ENCODE peak calls at places on chromosomes 13 and 19, in eight cellular contexts. I is stimulated activated CD4-positive, alpha-beta T cell treated with anti-CD3 and anti-CD28 coated beads, Interleukin-15, amount 100 ng/mL, for 1 hour; T is NCI-H1694; E is astrocyte of the hippocampus; S is A549; Z is CD8-positive, alpha-beta memory T cell; F is left ventricle myocardium inferior; Q is NCI-H2171 treated with DMSO at 0.1 percent for 48 hours. L is an unnamed sample.

GRCh38 chr19:15926484-15926883 is 7.8 kb downstream of the CYP4F11 start:
- DNase-seq in I (no peak), T (no peak), E (no peak), S (no peak), Z (no peak), F (no peak), Q (no peak), L (no peak)

GRCh38 chr19:30036154-30037129 is 94.4 kb downstream of the URI1 start:
- DNase-seq in I (no peak), T (no peak), E (peak), S (no peak), Z (no peak), F (no peak), Q (no peak), L (no peak)

GRCh38 chr19:42294471-42295137 is 7.3 kb upstream of the PRR19 start:
- DNase-seq in I (no peak), T (no peak), E (no peak), S (no peak), Z (no peak), F (no peak), Q (no peak), L (no peak)

GRCh38 chr13:21138561-21138960 is 37.8 kb downstream of the SKA3 start:
- DNase-seq in I (no peak), T (no peak), E (no peak), S (no peak), Z (no peak), F (no peak), Q (no peak), L (no peak)

GRCh38 chr13:94999871-95000270 is 287.5 kb upstream of the SOX21 start:
- DNase-seq in I (no peak), T (no peak), E (no peak), S (no peak), Z (no peak), F (no peak), Q (no peak), L (no peak)

GRCh38 chr19:6127716-6128335 is 7.6 kb upstream of the ACSBG2 start:
- DNase-seq in I (no peak), T (no peak), E (no peak), S (no peak), Z (no peak), F (no peak), Q (no peak), L (no peak)

GRCh38 chr13:40780822-40781401 is 8.5 kb upstream of the SLC25A15 start:
- DNase-seq in I (no peak), T (no peak), E (peak), S (peak), Z (no peak), F (no peak), Q (no peak), L (no peak)

GRCh38 chr13:21014666-21015170 is 46.7 kb downstream of the LATS2 start:
- DNase-seq in I (no peak), T (no peak), E (peak), S (peak), Z (no peak), F (peak), Q (peak), L (peak)

GRCh38 chr19:42279902-42280760 is 11.1 kb downstream of the CIC start:
- DNase-seq in I (peak), T (peak), E (peak), S (peak), Z (peak), F (peak), Q (peak), L (peak)

GRCh38 chr13:111908981-111909380 is 158.0 kb upstream of the SOX1 start:
- DNase-seq in I (no peak), T (no peak), E (no peak), S (no peak), Z (no peak), F (no peak), Q (no peak), L (no peak)

GRCh38 chr19:46766569-46767317 is 20.5 kb upstream of the STRN4 start:
- DNase-seq in I (peak), T (no peak), E (no peak), S (peak), Z (peak), F (peak), Q (peak), L (no peak)

GRCh38 chr19:35347171-35347929 is at the start of gene FFAR1:
- DNase-seq in I (peak), T (no peak), E (no peak), S (no peak), Z (peak), F (no peak), Q (no peak), L (no peak)

GRCh38 chr13:110618167-110618566 is 2.8 kb downstream of the NAXD start:
- DNase-seq in I (no peak), T (no peak), E (no peak), S (no peak), Z (no peak), F (no peak), Q (no peak), L (no peak)

GRCh38 chr13:90445179-90445578 is 902.3 kb upstream of the MIR17HG start:
- DNase-seq in I (no peak), T (no peak), E (peak), S (peak), Z (no peak), F (no peak), Q (no peak), L (peak)

GRCh38 chr19:46614114-46614701 is 10.7 kb downstream of the PTGIR start:
- DNase-seq in I (peak), T (peak), E (peak), S (peak), Z (peak), F (peak), Q (peak), L (peak)

GRCh38 chr13:97134364-97135095 is 87.6 kb upstream of the MBNL2 start:
- DNase-seq in I (no peak), T (no peak), E (no peak), S (no peak), Z (no peak), F (no peak), Q (no peak), L (no peak)

GRCh38 chr19:12922959-12923358 is 3.9 kb upstream of the SYCE2 start:
- DNase-seq in I (no peak), T (no peak), E (no peak), S (no peak), Z (no peak), F (no peak), Q (no peak), L (no peak)

GRCh38 chr19:12833747-12834417 is 497 bp downstream of the RTBDN start:
- DNase-seq in I (peak), T (no peak), E (peak), S (no peak), Z (peak), F (no peak), Q (peak), L (no peak)

GRCh38 chr13:33213024-33213795 is 72.3 kb downstream of the STARD13 start:
- DNase-seq in I (no peak), T (no peak), E (peak), S (no peak), Z (no peak), F (no peak), Q (no peak), L (no peak)

GRCh38 chr19:55638864-55639359 is 1.9 kb upstream of the ZNF580 start:
- DNase-seq in I (no peak), T (no peak), E (peak), S (peak), Z (peak), F (no peak), Q (peak), L (no peak)

GRCh38 chr13:95457294-95457693 is 95.2 kb upstream of the CLDN10 start:
- DNase-seq in I (no peak), T (no peak), E (no peak), S (no peak), Z (no peak), F (no peak), Q (no peak), L (no peak)

GRCh38 chr19:37905936-37906867 is at the start of gene WDR87:
- DNase-seq in I (peak), T (peak), E (no peak), S (peak), Z (peak), F (no peak), Q (peak), L (peak)

GRCh38 chr19:39150235-39150634 is 24.6 kb downstream of the PAK4 start:
- DNase-seq in I (no peak), T (no peak), E (no peak), S (no peak), Z (no peak), F (no peak), Q (no peak), L (no peak)

L was measured in hepatic stellate cell.